ENCODE peak calls at places on chromosomes 7 and 10, in six cellular contexts. O, D, Z, M, P and B are unnamed samples.

GRCh38 chr10:122019414-122019975 is 30.5 kb downstream of the TACC2 start:
- DNase-seq in O (no peak), D (no peak), Z (no peak), M (no peak), P (no peak), B (no peak)

GRCh38 chr7:50632561-50633413 is 67.6 kb upstream of the DDC start:
- DNase-seq in O (no peak), D (peak), Z (peak), M (no peak), P (no peak), B (peak)

GRCh38 chr10:106636781-106637491 is 527.6 kb downstream of the SORCS1 start:
- DNase-seq in O (no peak), D (no peak), Z (no peak), M (no peak), P (no peak), B (no peak)

GRCh38 chr10:11035318-11035920 is 17.7 kb downstream of the CELF2 start:
- DNase-seq in O (peak), D (no peak), Z (peak), M (no peak), P (peak), B (peak)

GRCh38 chr10:7610651-7611389 is 55.9 kb downstream of the ITIH5 start:
- DNase-seq in O (peak), D (peak), Z (no peak), M (peak), P (peak), B (peak)

GRCh38 chr10:5466451-5466996 is 32.8 kb downstream of the CALML5 start:
- DNase-seq in O (peak), D (no peak), Z (no peak), M (no peak), P (no peak), B (no peak)

GRCh38 chr7:94183289-94183749 is 179.2 kb upstream of the BET1 start:
- DNase-seq in O (peak), D (peak), Z (no peak), M (no peak), P (no peak), B (peak)

GRCh38 chr10:43409385-43410109 is 561 bp upstream of the HNRNPF start:
- DNase-seq in O (no peak), D (no peak), Z (peak), M (peak), P (no peak), B (no peak)

GRCh38 chr10:51242393-51242792 is 168.1 kb downstream of the PRKG1 start:
- DNase-seq in O (no peak), D (no peak), Z (no peak), M (no peak), P (no peak), B (no peak)

GRCh38 chr7:137978464-137979237 is 23.2 kb downstream of the CREB3L2 start:
- DNase-seq in O (peak), D (peak), Z (no peak), M (peak), P (peak), B (peak)

GRCh38 chr7:114370177-114370576 is 44.4 kb upstream of the FOXP2 start:
- DNase-seq in O (no peak), D (no peak), Z (no peak), M (no peak), P (no peak), B (no peak)

GRCh38 chr7:121544726-121545125 is 148.6 kb upstream of the FAM3C start:
- DNase-seq in O (peak), D (no peak), Z (no peak), M (no peak), P (no peak), B (peak)

GRCh38 chr10:50552308-50552707 is 71.4 kb downstream of the SGMS1 start:
- DNase-seq in O (no peak), D (no peak), Z (no peak), M (no peak), P (no peak), B (peak)

GRCh38 chr10:43235070-43235900 is 31.6 kb downstream of the RASGEF1A start:
- DNase-seq in O (no peak), D (peak), Z (no peak), M (peak), P (peak), B (no peak)

GRCh38 chr10:119803264-119803663 is 69.4 kb downstream of the MCMBP start:
- DNase-seq in O (no peak), D (no peak), Z (no peak), M (no peak), P (no peak), B (no peak)

GRCh38 chr7:112414855-112415490 is 35.3 kb upstream of the IFRD1 start:
- DNase-seq in O (no peak), D (no peak), Z (peak), M (no peak), P (no peak), B (no peak)

GRCh38 chr10:118798186-118798811 is 43.5 kb upstream of the CACUL1 start:
- DNase-seq in O (peak), D (no peak), Z (no peak), M (no peak), P (no peak), B (no peak)

GRCh38 chr7:44400033-44400511 is 74.7 kb upstream of the CAMK2B start:
- DNase-seq in O (no peak), D (no peak), Z (no peak), M (no peak), P (no peak), B (no peak)

GRCh38 chr10:113802997-113803396 is 50.9 kb downstream of the DCLRE1A start:
- DNase-seq in O (no peak), D (no peak), Z (no peak), M (no peak), P (no peak), B (no peak)

GRCh38 chr7:148867571-148868377 is 16.3 kb downstream of the EZH2 start:
- DNase-seq in O (no peak), D (no peak), Z (no peak), M (no peak), P (no peak), B (no peak)

GRCh38 chr7:44394636-44395035 is 69.2 kb upstream of the CAMK2B start:
- DNase-seq in O (no peak), D (no peak), Z (no peak), M (no peak), P (no peak), B (no peak)

GRCh38 chr7:116592445-116592844 is 67.6 kb downstream of the CAV1 start:
- DNase-seq in O (no peak), D (no peak), Z (peak), M (peak), P (no peak), B (no peak)

GRCh38 chr10:127802532-127803055 is 65.6 kb downstream of the FOXI2 start:
- DNase-seq in O (no peak), D (no peak), Z (no peak), M (no peak), P (no peak), B (no peak)

GRCh38 chr10:60338002-60338564 is 51.6 kb downstream of the ANK3 start:
- DNase-seq in O (no peak), D (no peak), Z (no peak), M (no peak), P (no peak), B (no peak)

GRCh38 chr10:69406816-69407580 is 9.7 kb downstream of the TACR2 start:
- DNase-seq in O (no peak), D (no peak), Z (no peak), M (no peak), P (no peak), B (no peak)

GRCh38 chr7:149071641-149072437 is 18.7 kb downstream of the ZNF786 start:
- DNase-seq in O (no peak), D (no peak), Z (peak), M (peak), P (no peak), B (no peak)

GRCh38 chr10:62726142-62726541 is 78.4 kb upstream of the ADO start:
- DNase-seq in O (no peak), D (no peak), Z (no peak), M (no peak), P (no peak), B (no peak)

GRCh38 chr10:61628875-61629513 is 33.7 kb upstream of the CABCOCO1 start:
- DNase-seq in O (peak), D (peak), Z (no peak), M (no peak), P (no peak), B (peak)

GRCh38 chr7:80309377-80309776 is 174.7 kb downstream of the GNAI1 start:
- DNase-seq in O (no peak), D (no peak), Z (no peak), M (no peak), P (no peak), B (no peak)

GRCh38 chr7:155219947-155220769 is 77.5 kb upstream of the INSIG1 start:
- DNase-seq in O (no peak), D (no peak), Z (no peak), M (no peak), P (no peak), B (no peak)

GRCh38 chr7:23418046-23418445 is 52.2 kb downstream of the IGF2BP3 start:
- DNase-seq in O (peak), D (no peak), Z (no peak), M (no peak), P (no peak), B (no peak)

GRCh38 chr10:101995451-101996063 is 60.4 kb downstream of the ARMH3 start:
- DNase-seq in O (no peak), D (no peak), Z (no peak), M (no peak), P (no peak), B (no peak)

GRCh38 chr10:63769367-63769766 is 248.2 kb downstream of the REEP3 start:
- DNase-seq in O (no peak), D (no peak), Z (no peak), M (no peak), P (no peak), B (no peak)

GRCh38 chr7:31540786-31541185 is 26.9 kb downstream of the ITPRID1 start:
- DNase-seq in O (no peak), D (no peak), Z (no peak), M (no peak), P (no peak), B (no peak)

GRCh38 chr10:69801094-69801433 is 642 bp upstream of the COL13A1 start:
- DNase-seq in O (peak), D (peak), Z (peak), M (peak), P (no peak), B (no peak)

GRCh38 chr7:125195156-125195555 is 265.5 kb upstream of the POT1 start:
- DNase-seq in O (no peak), D (no peak), Z (no peak), M (no peak), P (no peak), B (no peak)

GRCh38 chr10:90935581-90936292 is 14.8 kb upstream of the ANKRD1 start:
- DNase-seq in O (no peak), D (no peak), Z (no peak), M (no peak), P (no peak), B (no peak)

GRCh38 chr7:159142204-159142603 is 2.5 kb downstream of the VIPR2 start:
- DNase-seq in O (no peak), D (no peak), Z (no peak), M (no peak), P (no peak), B (no peak)

GRCh38 chr7:87210506-87210905 is 9.0 kb downstream of the TMEM243 start:
- DNase-seq in O (no peak), D (no peak), Z (no peak), M (no peak), P (no peak), B (no peak)

GRCh38 chr10:125961743-125962142 is 65.4 kb downstream of the FANK1 start:
- DNase-seq in O (no peak), D (no peak), Z (no peak), M (no peak), P (no peak), B (no peak)
- TF ChIP-seq CTCF in O (no peak), D (no peak), Z (no peak), M (no peak), P (no peak), B (no peak)

GRCh38 chr10:13613519-13613918 is 26.8 kb downstream of the PRPF18 start:
- DNase-seq in O (peak), D (no peak), Z (no peak), M (no peak), P (no peak), B (peak)
- TF ChIP-seq CTCF in O (peak), D (no peak), Z (no peak), M (peak), P (peak), B (peak)

GRCh38 chr7:101952355-101953247 is 135.2 kb downstream of the CUX1 start:
- DNase-seq in O (peak), D (peak), Z (no peak), M (no peak), P (no peak), B (no peak)

GRCh38 chr7:101951757-101952156 is 134.3 kb downstream of the CUX1 start:
- DNase-seq in O (no peak), D (no peak), Z (no peak), M (no peak), P (no peak), B (no peak)

GRCh38 chr7:101948650-101949049 is 131.2 kb downstream of the CUX1 start:
- DNase-seq in O (no peak), D (no peak), Z (no peak), M (no peak), P (no peak), B (no peak)

GRCh38 chr7:101947899-101948298 is 130.5 kb downstream of the CUX1 start:
- DNase-seq in O (no peak), D (peak), Z (no peak), M (peak), P (no peak), B (no peak)

GRCh38 chr7:101950450-101951119 is 133.2 kb downstream of the CUX1 start:
- DNase-seq in O (peak), D (no peak), Z (no peak), M (no peak), P (no peak), B (no peak)
- TF ChIP-seq CTCF in O (peak), D (no peak), Z (no peak), M (no peak), P (no peak), B (peak)

DNA sequence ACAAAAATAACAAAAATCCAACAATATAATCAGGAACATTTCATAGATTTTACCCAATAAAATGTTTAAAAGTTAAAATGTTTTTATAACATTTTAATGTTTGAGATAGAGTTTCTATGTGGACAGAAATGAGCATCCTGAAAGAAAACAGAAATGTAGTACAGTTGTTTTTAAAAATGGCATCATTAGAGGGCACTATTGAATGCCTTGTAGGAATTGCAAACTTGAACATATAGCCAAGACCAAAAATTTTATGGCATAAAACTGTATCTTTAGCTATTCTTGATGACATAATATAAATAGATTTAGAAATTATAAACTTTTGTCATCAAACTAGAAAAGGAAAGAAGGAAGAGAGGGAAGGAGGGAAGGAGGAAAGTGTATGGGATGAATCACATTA is 1372.7 kb downstream of the GATA3 start:
- DNase-seq in O (no peak), D (no peak), Z (no peak), M (no peak), P (no peak), B (no peak)
- TF ChIP-seq CTCF in O (no peak), D (no peak), Z (no peak), M (no peak), P (no peak), B (no peak)